ENCODE peak calls at places on chromosomes 16 and 17, in five cellular contexts. D is SK-N-SH, H is HCT116, I is HepG2, R is H1. F is an unnamed sample.

GRCh38 chr16:86134802-86135461 is 236.0 kb downstream of the IRF8 start:
- DNase-seq in D (no peak), H (no peak), I (no peak), R (no peak), F (no peak)

GRCh38 chr16:57736419-57737281 is 1.1 kb downstream of the KATNB1 start:
- DNase-seq in D (peak), H (no peak), I (peak), R (no peak), F (no peak)

GRCh38 chr16:54816471-54816870 is 114.2 kb upstream of the IRX5 start:
- DNase-seq in D (no peak), H (no peak), I (no peak), R (no peak), F (no peak)

GRCh38 chr16:85349413-85350145 is 237.3 kb upstream of the CIBAR2 start:
- DNase-seq in D (peak), H (no peak), I (no peak), R (no peak), F (peak)

GRCh38 chr16:82091225-82091624 is 56.2 kb downstream of the HSD17B2 start:
- DNase-seq in D (no peak), H (no peak), I (no peak), R (no peak), F (no peak)

GRCh38 chr17:29615048-29615385 is 7.7 kb downstream of the CORO6 start:
- DNase-seq in D (peak), H (no peak), I (no peak), R (no peak), F (no peak)

GRCh38 chr17:56136316-56136715 is 17.0 kb upstream of the ANKFN1 start:
- DNase-seq in D (no peak), H (no peak), I (no peak), R (no peak), F (no peak)

GRCh38 chr17:49076575-49077384 is 55.8 kb upstream of the B4GALNT2 start:
- DNase-seq in D (no peak), H (no peak), I (no peak), R (no peak), F (no peak)

GRCh38 chr16:85514295-85514600 is 98.9 kb upstream of the GSE1 start:
- DNase-seq in D (no peak), H (no peak), I (no peak), R (no peak), F (no peak)

GRCh38 chr16:58011652-58012051 is 10.4 kb downstream of the USB1 start:
- DNase-seq in D (no peak), H (no peak), I (peak), R (no peak), F (no peak)

GRCh38 chr17:64457156-64457555 is 8.2 kb downstream of the MILR1 start:
- DNase-seq in D (no peak), H (no peak), I (no peak), R (no peak), F (no peak)

GRCh38 chr17:59763861-59764260 is 56.4 kb downstream of the VMP1 start:
- DNase-seq in D (no peak), H (no peak), I (peak), R (no peak), F (no peak)

GRCh38 chr17:82285141-82285540 is 11.6 kb upstream of the CSNK1D start:
- DNase-seq in D (no peak), H (no peak), I (no peak), R (no peak), F (no peak)

GRCh38 chr17:50903604-50904521 is 37.7 kb upstream of the TOB1 start:
- DNase-seq in D (no peak), H (no peak), I (no peak), R (no peak), F (no peak)

GRCh38 chr17:47975189-47975814 is 4.4 kb downstream of the CDK5RAP3 start:
- DNase-seq in D (no peak), H (no peak), I (no peak), R (no peak), F (no peak)

GRCh38 chr17:58525239-58525638 is 10.8 kb upstream of the MTMR4 start:
- DNase-seq in D (no peak), H (no peak), I (no peak), R (no peak), F (no peak)

GRCh38 chr16:73213761-73214480 is 166.0 kb upstream of the ZFHX3 start:
- DNase-seq in D (no peak), H (no peak), I (no peak), R (no peak), F (no peak)

GRCh38 chr17:44769647-44770084 is 10.9 kb downstream of the ADAM11 start:
- DNase-seq in D (no peak), H (no peak), I (peak), R (no peak), F (no peak)

GRCh38 chr17:61619493-61619892 is 28.5 kb upstream of the NACA2 start:
- DNase-seq in D (no peak), H (peak), I (no peak), R (no peak), F (no peak)

GRCh38 chr16:73405851-73406250 is 357.9 kb upstream of the ZFHX3 start:
- DNase-seq in D (no peak), H (no peak), I (no peak), R (no peak), F (no peak)

GRCh38 chr17:15319461-15319860 is 21.9 kb downstream of the TEKT3 start:
- DNase-seq in D (no peak), H (no peak), I (no peak), R (no peak), F (no peak)

GRCh38 chr16:12239953-12240485 is 263.5 kb downstream of the SNX29 start:
- DNase-seq in D (no peak), H (no peak), I (no peak), R (no peak), F (no peak)

GRCh38 chr17:39927928-39928867 is 666 bp downstream of the LRRC3C start:
- DNase-seq in D (peak), H (no peak), I (peak), R (peak), F (no peak)

GRCh38 chr17:81805707-81806460 is 1.9 kb downstream of the GCGR start:
- DNase-seq in D (no peak), H (no peak), I (no peak), R (no peak), F (no peak)

GRCh38 chr17:40349477-40350409 is 14.8 kb downstream of the GJD3 start:
- DNase-seq in D (no peak), H (no peak), I (no peak), R (no peak), F (no peak)

GRCh38 chr17:80826955-80827645 is 164.5 kb upstream of the CHMP6 start:
- DNase-seq in D (peak), H (no peak), I (no peak), R (no peak), F (no peak)

GRCh38 chr17:11639736-11640510 is 41.7 kb downstream of the DNAH9 start:
- DNase-seq in D (no peak), H (no peak), I (no peak), R (no peak), F (no peak)

GRCh38 chr16:52469775-52470174 is 77.2 kb downstream of the TOX3 start:
- DNase-seq in D (no peak), H (no peak), I (peak), R (no peak), F (no peak)

GRCh38 chr16:57729182-57729484 is 6.4 kb upstream of the KATNB1 start:
- DNase-seq in D (no peak), H (no peak), I (no peak), R (no peak), F (no peak)

DNA sequence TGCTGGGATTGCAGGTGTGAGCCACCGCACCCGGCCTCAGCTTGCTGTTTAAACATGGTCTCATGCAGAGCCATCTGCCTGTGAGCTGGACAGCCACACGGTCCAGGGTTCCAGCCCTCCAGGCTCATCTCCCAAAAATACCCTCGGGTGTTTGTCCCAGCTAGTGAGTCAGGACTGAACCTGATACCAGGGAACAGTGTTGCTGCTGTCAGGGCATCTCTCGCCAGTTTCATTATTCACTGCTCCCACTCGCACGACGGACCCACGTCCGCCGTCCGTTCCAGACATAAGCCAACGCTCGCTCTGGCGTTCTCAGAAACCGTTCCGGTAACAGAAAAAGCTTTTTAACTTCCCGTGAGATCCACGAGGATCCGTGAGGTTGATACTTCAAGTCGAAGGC is 77.6 kb downstream of the NXN start:
- DNase-seq in D (no peak), H (no peak), I (no peak), R (no peak), F (no peak)
- TF ChIP-seq JUND in D (no peak), H (no peak), I (no peak), R (no peak), F (no peak)

GRCh38 chr17:2279707-2280106 is 23.9 kb downstream of the SMG6 start:
- DNase-seq in D (no peak), H (no peak), I (no peak), R (no peak), F (no peak)
- TF ChIP-seq JUND in D (no peak), H (no peak), I (no peak), R (no peak), F (no peak)

DNA sequence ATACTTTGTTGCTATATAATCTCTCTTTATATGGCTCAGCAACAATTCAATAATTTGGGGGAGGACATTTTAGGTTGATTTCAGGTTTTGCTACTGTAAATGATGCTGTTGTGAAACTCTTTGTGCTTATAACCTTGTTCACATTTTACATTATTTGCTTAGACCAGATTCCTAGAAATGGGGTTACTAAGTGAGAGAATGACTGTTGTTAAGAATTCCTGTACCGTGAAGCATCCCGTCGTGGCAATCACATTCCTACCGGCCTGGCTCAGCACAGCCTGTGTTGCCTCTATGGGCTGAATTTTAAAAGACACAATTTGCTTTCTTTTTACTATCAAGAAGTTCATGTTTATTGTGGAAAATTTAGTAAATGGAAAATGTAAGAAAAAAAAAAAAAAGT is 31.4 kb downstream of the B9D1 start:
- DNase-seq in D (no peak), H (no peak), I (no peak), R (no peak), F (no peak)
- TF ChIP-seq JUND in D (peak), H (no peak), I (no peak), R (no peak), F (no peak)

GRCh38 chr16:407253-407652 is 5.6 kb downstream of the DECR2 start:
- DNase-seq in D (no peak), H (no peak), I (no peak), R (no peak), F (no peak)

GRCh38 chr16:411576-412265 is 10.0 kb downstream of the DECR2 start:
- DNase-seq in D (no peak), H (no peak), I (no peak), R (no peak), F (no peak)

GRCh38 chr16:414395-415169 is 10.9 kb upstream of the RAB11FIP3 start:
- DNase-seq in D (no peak), H (no peak), I (no peak), R (no peak), F (no peak)

GRCh38 chr16:405548-406506 is 4.1 kb downstream of the DECR2 start:
- DNase-seq in D (no peak), H (no peak), I (peak), R (no peak), F (no peak)

DNA sequence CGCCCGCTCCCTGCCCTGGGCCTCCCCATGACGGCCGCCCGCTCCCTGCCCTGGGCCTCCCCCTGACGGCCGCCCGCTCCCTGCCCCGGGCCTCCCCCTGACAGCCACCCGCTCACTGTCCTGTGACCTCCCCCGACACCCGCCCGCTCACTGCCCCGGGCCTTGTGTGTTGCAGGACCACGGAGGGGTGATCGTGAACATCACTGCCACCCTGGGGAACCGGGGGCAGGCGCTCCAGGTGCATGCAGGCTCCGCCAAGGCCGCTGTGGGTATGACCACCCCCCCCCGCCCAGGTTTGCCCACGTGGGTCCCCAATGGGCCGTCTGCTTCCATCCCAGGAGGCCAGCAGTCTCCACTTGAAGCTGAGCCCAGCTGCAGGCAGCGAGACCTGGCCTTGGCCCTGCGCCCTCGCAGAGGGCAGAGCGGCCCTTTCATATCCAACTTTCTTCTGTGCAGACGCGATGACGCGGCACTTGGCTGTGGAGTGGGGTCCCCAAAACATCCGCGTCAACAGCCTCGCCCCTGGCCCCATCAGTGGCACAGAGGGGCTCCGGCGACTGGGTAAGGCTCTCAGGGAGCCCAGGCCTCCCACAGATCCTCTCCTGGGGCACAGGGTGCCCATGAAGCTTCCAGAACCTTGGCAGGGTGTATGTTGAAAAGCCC is 9.0 kb downstream of the DECR2 start:
- DNase-seq in D (no peak), H (no peak), I (no peak), R (no peak), F (no peak)
- TF ChIP-seq JUND in D (no peak), H (no peak), I (no peak), R (no peak), F (no peak)

F was measured in T47D.